ENCODE peak calls at places on chromosomes 2 and 18, in nine cellular contexts. One of them, this sample, is unnamed.
A peak's percentile ranks its signal among the peaks of the same experiment; 100 is the strongest.

GRCh38 chr18:63762518-63762917 is 12.7 kb upstream of the SERPINB7 start:
- DNase-seq in left lung: no peak
- DNase-seq in bronchial epithelial cell: peak; percentile 83
- DNase-seq in MM.1S: no peak
- DNase-seq in GM23248: peak; percentile 89
- DNase-seq in ovary: no peak
- DNase-seq in kidney: no peak
- DNase-seq in effector memory CD4-positive, alpha-beta T cell: no peak
- DNase-seq in SK-N-SH: no peak
- DNase-seq in this sample: no peak

GRCh38 chr2:151789055-151789834 is 39.0 kb downstream of the ARL5A start:
- DNase-seq in MM.1S: no peak
- DNase-seq in kidney: no peak
- DNase-seq in GM23248: no peak
- DNase-seq in left lung: no peak
- DNase-seq in SK-N-SH: no peak
- DNase-seq in ovary: no peak
- DNase-seq in bronchial epithelial cell: no peak
- DNase-seq in effector memory CD4-positive, alpha-beta T cell: no peak
- DNase-seq in this sample: no peak

GRCh38 chr2:52831216-52831615 is 936.4 kb upstream of the CHAC2 start:
- DNase-seq in ovary: no peak
- DNase-seq in effector memory CD4-positive, alpha-beta T cell: no peak
- DNase-seq in kidney: no peak
- DNase-seq in MM.1S: no peak
- DNase-seq in bronchial epithelial cell: no peak
- DNase-seq in GM23248: no peak
- DNase-seq in SK-N-SH: no peak
- DNase-seq in left lung: no peak
- DNase-seq in this sample: no peak

GRCh38 chr2:37156071-37156856 is 516 bp downstream of the EIF2AK2 start:
- DNase-seq in ovary: peak; percentile 46
- DNase-seq in MM.1S: peak; percentile 15
- DNase-seq in SK-N-SH: peak; percentile 61
- DNase-seq in bronchial epithelial cell: peak; percentile 26
- DNase-seq in left lung: no peak
- DNase-seq in GM23248: peak; percentile 84
- DNase-seq in kidney: no peak
- DNase-seq in effector memory CD4-positive, alpha-beta T cell: no peak
- DNase-seq in this sample: peak; percentile 53

GRCh38 chr2:158184556-158185343 is 83.1 kb downstream of the UPP2 start:
- DNase-seq in SK-N-SH: no peak
- DNase-seq in bronchial epithelial cell: peak; percentile 43
- DNase-seq in GM23248: no peak
- DNase-seq in kidney: no peak
- DNase-seq in effector memory CD4-positive, alpha-beta T cell: no peak
- DNase-seq in left lung: no peak
- DNase-seq in ovary: no peak
- DNase-seq in MM.1S: no peak
- DNase-seq in this sample: no peak

GRCh38 chr2:122236152-122236892 is 480.9 kb downstream of the TSN start:
- DNase-seq in kidney: peak; percentile 73
- DNase-seq in GM23248: peak; percentile 91
- DNase-seq in effector memory CD4-positive, alpha-beta T cell: no peak
- DNase-seq in SK-N-SH: peak; percentile 15
- DNase-seq in bronchial epithelial cell: peak; percentile 84
- DNase-seq in left lung: no peak
- DNase-seq in ovary: no peak
- DNase-seq in MM.1S: no peak
- DNase-seq in this sample: no peak

GRCh38 chr2:197028633-197029032 is 102.1 kb upstream of the PGAP1 start:
- DNase-seq in SK-N-SH: no peak
- DNase-seq in MM.1S: no peak
- DNase-seq in left lung: no peak
- DNase-seq in GM23248: no peak
- DNase-seq in ovary: no peak
- DNase-seq in effector memory CD4-positive, alpha-beta T cell: no peak
- DNase-seq in kidney: no peak
- DNase-seq in bronchial epithelial cell: no peak
- DNase-seq in this sample: no peak

GRCh38 chr2:191432121-191432520 is 186.9 kb downstream of the MYO1B start:
- DNase-seq in GM23248: no peak
- DNase-seq in left lung: no peak
- DNase-seq in effector memory CD4-positive, alpha-beta T cell: no peak
- DNase-seq in kidney: no peak
- DNase-seq in ovary: no peak
- DNase-seq in MM.1S: no peak
- DNase-seq in SK-N-SH: no peak
- DNase-seq in bronchial epithelial cell: no peak
- DNase-seq in this sample: no peak

GRCh38 chr2:98656800-98657199 is 48.4 kb downstream of the UNC50 start:
- DNase-seq in effector memory CD4-positive, alpha-beta T cell: peak; percentile 16
- DNase-seq in left lung: no peak
- DNase-seq in bronchial epithelial cell: no peak
- DNase-seq in SK-N-SH: no peak
- DNase-seq in GM23248: no peak
- DNase-seq in ovary: no peak
- DNase-seq in kidney: no peak
- DNase-seq in MM.1S: no peak
- DNase-seq in this sample: no peak

GRCh38 chr2:98658816-98659486 is 50.6 kb downstream of the UNC50 start:
- DNase-seq in kidney: no peak
- DNase-seq in effector memory CD4-positive, alpha-beta T cell: peak; percentile 10
- DNase-seq in ovary: no peak
- DNase-seq in MM.1S: no peak
- DNase-seq in bronchial epithelial cell: peak; percentile 60
- DNase-seq in left lung: no peak
- DNase-seq in GM23248: no peak
- DNase-seq in SK-N-SH: no peak
- DNase-seq in this sample: no peak

GRCh38 chr2:98649992-98650375 is 41.6 kb downstream of the UNC50 start:
- DNase-seq in SK-N-SH: no peak
- DNase-seq in bronchial epithelial cell: no peak
- DNase-seq in ovary: no peak
- DNase-seq in effector memory CD4-positive, alpha-beta T cell: no peak
- DNase-seq in MM.1S: no peak
- DNase-seq in left lung: no peak
- DNase-seq in GM23248: no peak
- DNase-seq in kidney: no peak
- DNase-seq in this sample: no peak

GRCh38 chr2:98650998-98651397 is 42.6 kb downstream of the UNC50 start:
- DNase-seq in SK-N-SH: no peak
- DNase-seq in ovary: no peak
- DNase-seq in MM.1S: no peak
- DNase-seq in effector memory CD4-positive, alpha-beta T cell: no peak
- DNase-seq in kidney: no peak
- DNase-seq in bronchial epithelial cell: no peak
- DNase-seq in left lung: no peak
- DNase-seq in GM23248: no peak
- DNase-seq in this sample: no peak

DNA sequence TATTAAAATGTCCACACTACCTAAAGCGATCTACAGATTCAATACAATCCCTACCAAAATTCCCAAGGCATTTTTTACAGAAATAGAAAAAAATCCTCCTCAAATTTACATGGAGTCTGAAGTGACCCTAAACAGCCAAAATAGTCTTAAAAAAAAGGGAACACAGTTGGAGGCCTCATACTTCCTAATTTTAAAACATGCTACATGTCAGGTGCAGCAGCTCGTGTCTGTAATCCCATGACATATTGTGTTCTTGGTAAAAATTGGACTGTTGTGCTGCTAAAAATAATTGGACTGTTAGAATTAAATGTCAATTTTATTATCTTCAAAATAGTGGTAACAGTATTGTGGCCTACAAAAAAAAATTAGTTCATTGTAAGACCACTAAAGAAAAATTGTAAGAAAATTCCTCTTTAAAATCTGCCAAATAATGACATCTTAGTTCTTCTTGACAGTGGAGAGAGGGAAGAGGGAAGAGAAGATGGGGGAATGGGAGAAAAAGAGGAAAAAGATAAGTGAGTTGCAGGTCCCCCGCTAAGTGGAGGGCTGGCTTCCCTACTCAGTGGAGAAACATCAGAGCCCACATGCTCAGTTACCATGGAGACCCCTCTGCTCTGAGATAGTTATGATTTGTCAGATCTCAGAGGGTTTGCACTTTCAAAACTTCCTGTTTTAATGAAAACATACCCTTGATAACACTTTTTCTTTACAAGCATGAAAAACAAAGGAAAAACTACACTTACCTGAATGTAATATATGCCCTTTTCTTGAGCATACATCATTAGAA is 46.5 kb downstream of the UNC50 start:
- DNase-seq in GM23248: no peak
- DNase-seq in ovary: no peak
- DNase-seq in SK-N-SH: peak; percentile 12
- DNase-seq in kidney: no peak
- DNase-seq in effector memory CD4-positive, alpha-beta T cell: no peak
- DNase-seq in MM.1S: no peak
- DNase-seq in bronchial epithelial cell: no peak
- DNase-seq in left lung: no peak
- DNase-seq in this sample: no peak
- H3K4me3 ChIP-seq in GM23248: no peak overlapping the region
- H3K4me3 ChIP-seq in ovary: no peak overlapping the region
- H3K4me3 ChIP-seq in SK-N-SH: no peak overlapping the region
- H3K4me3 ChIP-seq in kidney: no peak overlapping the region
- H3K4me3 ChIP-seq in effector memory CD4-positive, alpha-beta T cell: no peak overlapping the region
- H3K4me3 ChIP-seq in MM.1S: no peak overlapping the region
- H3K4me3 ChIP-seq in bronchial epithelial cell: no peak overlapping the region
- H3K4me3 ChIP-seq in left lung: no peak overlapping the region
- H3K4me3 ChIP-seq in this sample: no peak overlapping the region

GRCh38 chr2:70084973-70085710 is 2.1 kb upstream of the PCBP1 start:
- DNase-seq in GM23248: no peak
- DNase-seq in SK-N-SH: no peak
- DNase-seq in MM.1S: peak; percentile 89
- DNase-seq in bronchial epithelial cell: peak; percentile 85
- DNase-seq in effector memory CD4-positive, alpha-beta T cell: peak; percentile 56
- DNase-seq in ovary: peak; percentile 44
- DNase-seq in left lung: no peak
- DNase-seq in kidney: no peak
- DNase-seq in this sample: peak; percentile 87

GRCh38 chr2:70080597-70081200 is 6.6 kb upstream of the PCBP1 start:
- DNase-seq in bronchial epithelial cell: peak; percentile 45
- DNase-seq in ovary: no peak
- DNase-seq in SK-N-SH: no peak
- DNase-seq in GM23248: no peak
- DNase-seq in kidney: no peak
- DNase-seq in left lung: no peak
- DNase-seq in effector memory CD4-positive, alpha-beta T cell: no peak
- DNase-seq in MM.1S: no peak
- DNase-seq in this sample: no peak

GRCh38 chr2:70078384-70078783 is 8.9 kb upstream of the PCBP1 start:
- DNase-seq in left lung: no peak
- DNase-seq in bronchial epithelial cell: no peak
- DNase-seq in GM23248: no peak
- DNase-seq in ovary: no peak
- DNase-seq in MM.1S: no peak
- DNase-seq in kidney: no peak
- DNase-seq in SK-N-SH: no peak
- DNase-seq in effector memory CD4-positive, alpha-beta T cell: no peak
- DNase-seq in this sample: no peak

GRCh38 chr2:70083344-70084156 is 3.7 kb upstream of the PCBP1 start:
- DNase-seq in left lung: no peak
- DNase-seq in SK-N-SH: no peak
- DNase-seq in effector memory CD4-positive, alpha-beta T cell: no peak
- DNase-seq in kidney: no peak
- DNase-seq in ovary: no peak
- DNase-seq in GM23248: peak; percentile 75
- DNase-seq in MM.1S: no peak
- DNase-seq in bronchial epithelial cell: peak; percentile 98
- DNase-seq in this sample: no peak

GRCh38 chr2:70081221-70081620 is 6.1 kb upstream of the PCBP1 start:
- DNase-seq in effector memory CD4-positive, alpha-beta T cell: no peak
- DNase-seq in ovary: no peak
- DNase-seq in bronchial epithelial cell: peak; percentile 36
- DNase-seq in left lung: no peak
- DNase-seq in GM23248: no peak
- DNase-seq in MM.1S: no peak
- DNase-seq in SK-N-SH: no peak
- DNase-seq in kidney: no peak
- DNase-seq in this sample: no peak
- H3K36me3 ChIP-seq in effector memory CD4-positive, alpha-beta T cell: peaks cover 26% of the 10 kb centered on the region
- H3K36me3 ChIP-seq in ovary: no peaks in the 10 kb centered on the region
- H3K36me3 ChIP-seq in bronchial epithelial cell: no peaks in the 10 kb centered on the region
- H3K36me3 ChIP-seq in left lung: peaks cover 70% of the 10 kb centered on the region
- H3K36me3 ChIP-seq in GM23248: peaks cover 6% of the 10 kb centered on the region
- H3K36me3 ChIP-seq in MM.1S: peaks cover 4% of the 10 kb centered on the region
- H3K36me3 ChIP-seq in SK-N-SH: peaks cover 48% of the 10 kb centered on the region
- H3K36me3 ChIP-seq in kidney: peaks cover 8% of the 10 kb centered on the region
- H3K36me3 ChIP-seq in this sample: peaks cover 19% of the 10 kb centered on the region

GRCh38 chr2:46230677-46231425 is 66.4 kb upstream of the EPAS1 start:
- DNase-seq in bronchial epithelial cell: no peak
- DNase-seq in ovary: no peak
- DNase-seq in MM.1S: no peak
- DNase-seq in SK-N-SH: no peak
- DNase-seq in kidney: no peak
- DNase-seq in effector memory CD4-positive, alpha-beta T cell: no peak
- DNase-seq in GM23248: peak; percentile 5
- DNase-seq in left lung: no peak
- DNase-seq in this sample: no peak

GRCh38 chr2:46230115-46230571 is 67.1 kb upstream of the EPAS1 start:
- DNase-seq in effector memory CD4-positive, alpha-beta T cell: no peak
- DNase-seq in kidney: no peak
- DNase-seq in bronchial epithelial cell: no peak
- DNase-seq in ovary: no peak
- DNase-seq in SK-N-SH: no peak
- DNase-seq in GM23248: no peak
- DNase-seq in left lung: no peak
- DNase-seq in MM.1S: no peak
- DNase-seq in this sample: peak; percentile 53

GRCh38 chr2:46227674-46228289 is 69.4 kb upstream of the EPAS1 start:
- DNase-seq in left lung: no peak
- DNase-seq in GM23248: no peak
- DNase-seq in SK-N-SH: no peak
- DNase-seq in ovary: no peak
- DNase-seq in bronchial epithelial cell: no peak
- DNase-seq in MM.1S: no peak
- DNase-seq in effector memory CD4-positive, alpha-beta T cell: no peak
- DNase-seq in kidney: no peak
- DNase-seq in this sample: no peak

GRCh38 chr2:46231721-46232120 is 65.5 kb upstream of the EPAS1 start:
- DNase-seq in effector memory CD4-positive, alpha-beta T cell: no peak
- DNase-seq in SK-N-SH: no peak
- DNase-seq in MM.1S: no peak
- DNase-seq in kidney: no peak
- DNase-seq in bronchial epithelial cell: no peak
- DNase-seq in ovary: no peak
- DNase-seq in GM23248: no peak
- DNase-seq in left lung: no peak
- DNase-seq in this sample: no peak

DNA sequence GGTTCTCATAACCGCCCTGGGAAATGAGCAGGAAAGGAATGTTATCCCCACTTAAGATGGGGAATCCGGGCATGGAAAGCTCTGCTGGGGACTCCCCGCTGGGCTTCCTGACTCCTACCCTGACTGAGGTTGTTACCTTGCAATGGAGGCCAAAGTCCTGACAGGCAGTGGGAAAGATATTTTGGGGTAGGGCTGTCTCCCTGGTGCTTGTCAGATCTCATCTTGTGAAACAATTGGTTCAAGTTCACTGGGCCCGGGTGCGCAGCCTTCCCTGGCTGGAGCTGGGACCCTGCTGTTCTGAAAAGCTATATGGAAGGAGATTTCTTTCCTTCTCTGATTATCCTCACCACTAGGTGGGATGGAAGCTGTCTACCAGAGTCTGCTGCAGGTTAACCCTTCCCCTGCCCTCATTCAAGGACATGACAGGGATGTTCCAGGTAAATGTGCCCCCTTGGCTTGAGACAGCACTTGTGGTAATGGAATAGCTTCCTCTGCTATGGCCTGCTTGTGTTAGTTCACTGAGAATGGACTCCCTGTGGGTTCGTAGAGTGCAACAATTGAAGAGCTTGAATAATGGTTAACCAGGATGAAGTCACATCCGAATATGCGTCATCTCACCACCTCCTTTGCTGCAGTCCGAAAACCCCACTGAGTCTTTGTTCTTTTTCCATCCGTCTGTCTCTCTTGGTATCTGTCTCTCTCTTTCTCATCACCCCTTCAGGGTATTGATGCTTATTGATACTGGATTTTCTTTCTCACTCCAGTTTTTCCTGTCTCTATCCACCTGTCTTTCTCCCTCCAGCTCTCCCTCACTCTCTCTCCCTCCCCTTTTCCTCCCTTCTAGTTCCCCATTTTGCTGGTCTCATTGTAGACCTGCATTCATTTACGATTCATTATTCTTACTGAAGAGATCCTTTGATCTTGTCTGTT is 67.8 kb upstream of the EPAS1 start:
- DNase-seq in bronchial epithelial cell: no peak
- DNase-seq in MM.1S: no peak
- DNase-seq in SK-N-SH: no peak
- DNase-seq in left lung: no peak
- DNase-seq in effector memory CD4-positive, alpha-beta T cell: no peak
- DNase-seq in kidney: no peak
- DNase-seq in ovary: no peak
- DNase-seq in GM23248: no peak
- DNase-seq in this sample: peak; percentile 46
- H3K4me3 ChIP-seq in bronchial epithelial cell: no peak overlapping the region
- H3K4me3 ChIP-seq in MM.1S: no peak overlapping the region
- H3K4me3 ChIP-seq in SK-N-SH: no peak overlapping the region
- H3K4me3 ChIP-seq in left lung: no peak overlapping the region
- H3K4me3 ChIP-seq in effector memory CD4-positive, alpha-beta T cell: no peak overlapping the region
- H3K4me3 ChIP-seq in kidney: no peak overlapping the region
- H3K4me3 ChIP-seq in ovary: no peak overlapping the region
- H3K4me3 ChIP-seq in GM23248: no peak overlapping the region
- H3K4me3 ChIP-seq in this sample: no peak overlapping the region

GRCh38 chr2:18795881-18796280 is 206.5 kb upstream of the NT5C1B start:
- DNase-seq in GM23248: peak; percentile 53
- DNase-seq in bronchial epithelial cell: no peak
- DNase-seq in SK-N-SH: no peak
- DNase-seq in MM.1S: no peak
- DNase-seq in kidney: no peak
- DNase-seq in effector memory CD4-positive, alpha-beta T cell: no peak
- DNase-seq in ovary: no peak
- DNase-seq in left lung: no peak
- DNase-seq in this sample: no peak
- H3K36me3 ChIP-seq in GM23248: no peaks in the 10 kb centered on the region
- H3K36me3 ChIP-seq in bronchial epithelial cell: no peaks in the 10 kb centered on the region
- H3K36me3 ChIP-seq in SK-N-SH: no peaks in the 10 kb centered on the region
- H3K36me3 ChIP-seq in MM.1S: no peaks in the 10 kb centered on the region
- H3K36me3 ChIP-seq in kidney: no peaks in the 10 kb centered on the region
- H3K36me3 ChIP-seq in effector memory CD4-positive, alpha-beta T cell: no peaks in the 10 kb centered on the region
- H3K36me3 ChIP-seq in ovary: no peaks in the 10 kb centered on the region
- H3K36me3 ChIP-seq in left lung: no peaks in the 10 kb centered on the region
- H3K36me3 ChIP-seq in this sample: no peaks in the 10 kb centered on the region

This sample was measured in H7.